ENCODE peak calls at places on chromosomes 7 and 10, in nine cellular contexts. Q, G, H, U, Z, F, M, W and J are unnamed samples.

GRCh38 chr10:77774940-77775391 is 137.4 kb upstream of the KCNMA1 start:
- DNase-seq in G (no peak), Q (no peak), M (no peak), H (no peak), Z (no peak), W (peak), F (no peak), U (no peak), J (no peak)

GRCh38 chr10:125866421-125867029 is 14.6 kb downstream of the DHX32 start:
- DNase-seq in W (no peak), Q (no peak), H (peak), Z (no peak), U (no peak), F (no peak), M (no peak), G (no peak), J (no peak)

GRCh38 chr7:152315845-152316244 is 120.0 kb downstream of the KMT2C start:
- DNase-seq in G (no peak), Z (no peak), M (no peak), F (no peak), U (no peak), Q (no peak), H (no peak), W (no peak), J (no peak)

GRCh38 chr10:110356628-110357245 is 52.0 kb upstream of the SMNDC1 start:
- DNase-seq in W (no peak), F (no peak), Z (no peak), M (peak), H (peak), Q (no peak), G (peak), U (no peak), J (no peak)

GRCh38 chr7:96397936-96398596 is 76.2 kb upstream of the SLC25A13 start:
- DNase-seq in H (no peak), Z (no peak), M (no peak), U (no peak), F (no peak), Q (no peak), W (no peak), G (peak), J (no peak)

GRCh38 chr7:77353407-77353721 is 62.8 kb downstream of the GSAP start:
- DNase-seq in W (no peak), G (no peak), M (no peak), U (no peak), Z (no peak), Q (no peak), H (no peak), F (no peak), J (no peak)

GRCh38 chr10:14259696-14260595 is 70.8 kb downstream of the FRMD4A start:
- DNase-seq in G (peak), F (no peak), U (peak), M (no peak), H (no peak), Z (no peak), W (peak), Q (no peak), J (no peak)

GRCh38 chr10:77290528-77291155 is 347.0 kb downstream of the KCNMA1 start:
- DNase-seq in M (no peak), U (no peak), G (peak), W (peak), H (no peak), Z (no peak), Q (no peak), F (no peak), J (no peak)

GRCh38 chr10:62903828-62904227 is 87.7 kb upstream of the EGR2 start:
- DNase-seq in F (no peak), Z (no peak), M (no peak), H (no peak), W (peak), U (no peak), Q (no peak), G (no peak), J (no peak)

GRCh38 chr10:62230344-62231138 is 38.1 kb downstream of the RTKN2 start:
- DNase-seq in W (peak), H (no peak), M (no peak), F (no peak), Z (no peak), U (no peak), G (peak), Q (no peak), J (no peak)